ENCODE peak calls at places on chromosomes 2 and 18, in six cellular contexts. One of them, this sample, is unnamed.

GRCh38 chr2:215430528-215431187 is 5.2 kb downstream of the FN1 start:
- DNase-seq in HS-5: no peak
- DNase-seq in kidney: no peak
- DNase-seq in thoracic aorta: no peak
- DNase-seq in NCI-H226: peak
- DNase-seq in GM04504: no peak
- DNase-seq in this sample: peak

GRCh38 chr2:38722271-38723115 is 28.7 kb downstream of the SRSF7 start:
- DNase-seq in HS-5: no peak
- DNase-seq in kidney: no peak
- DNase-seq in thoracic aorta: no peak
- DNase-seq in NCI-H226: no peak
- DNase-seq in GM04504: no peak
- DNase-seq in this sample: no peak

GRCh38 chr18:63523660-63524059 is 18.5 kb upstream of the SERPINB12 start:
- DNase-seq in HS-5: no peak
- DNase-seq in kidney: no peak
- DNase-seq in thoracic aorta: no peak
- DNase-seq in NCI-H226: no peak
- DNase-seq in GM04504: no peak
- DNase-seq in this sample: no peak

GRCh38 chr2:208854717-208855116 is 448.1 kb downstream of the PTH2R start:
- DNase-seq in HS-5: no peak
- DNase-seq in kidney: no peak
- DNase-seq in thoracic aorta: no peak
- DNase-seq in NCI-H226: no peak
- DNase-seq in GM04504: no peak
- DNase-seq in this sample: no peak

GRCh38 chr2:230863442-230864121 is 1.2 kb upstream of the ITM2C start:
- DNase-seq in HS-5: no peak
- DNase-seq in kidney: no peak
- DNase-seq in thoracic aorta: no peak
- DNase-seq in NCI-H226: no peak
- DNase-seq in GM04504: no peak
- DNase-seq in this sample: no peak

GRCh38 chr2:15636972-15637785 is 45.5 kb downstream of the DDX1 start:
- DNase-seq in HS-5: no peak
- DNase-seq in kidney: no peak
- DNase-seq in thoracic aorta: peak
- DNase-seq in NCI-H226: peak
- DNase-seq in GM04504: peak
- DNase-seq in this sample: peak

GRCh38 chr18:4748975-4749374 is 293.9 kb upstream of the DLGAP1 start:
- DNase-seq in HS-5: no peak
- DNase-seq in kidney: no peak
- DNase-seq in thoracic aorta: no peak
- DNase-seq in NCI-H226: no peak
- DNase-seq in GM04504: no peak
- DNase-seq in this sample: no peak

GRCh38 chr2:230972046-230972445 is 23.9 kb upstream of the SPATA3 start:
- DNase-seq in HS-5: no peak
- DNase-seq in kidney: no peak
- DNase-seq in thoracic aorta: no peak
- DNase-seq in NCI-H226: no peak
- DNase-seq in GM04504: no peak
- DNase-seq in this sample: no peak

GRCh38 chr2:12106440-12107080 is 360.1 kb downstream of the LPIN1 start:
- DNase-seq in HS-5: peak
- DNase-seq in kidney: peak
- DNase-seq in thoracic aorta: no peak
- DNase-seq in NCI-H226: peak
- DNase-seq in GM04504: peak
- DNase-seq in this sample: peak

GRCh38 chr2:132416996-132417395 is 391 bp downstream of the GPR39 start:
- DNase-seq in HS-5: no peak
- DNase-seq in kidney: no peak
- DNase-seq in thoracic aorta: no peak
- DNase-seq in NCI-H226: no peak
- DNase-seq in GM04504: no peak
- DNase-seq in this sample: no peak

GRCh38 chr18:9992300-9992987 is 78.6 kb downstream of the VAPA start:
- DNase-seq in HS-5: no peak
- DNase-seq in kidney: peak
- DNase-seq in thoracic aorta: no peak
- DNase-seq in NCI-H226: no peak
- DNase-seq in GM04504: peak
- DNase-seq in this sample: no peak

GRCh38 chr2:219461061-219461514 is 26.4 kb downstream of the SPEG start:
- DNase-seq in HS-5: no peak
- DNase-seq in kidney: no peak
- DNase-seq in thoracic aorta: no peak
- DNase-seq in NCI-H226: peak
- DNase-seq in GM04504: no peak
- DNase-seq in this sample: no peak

GRCh38 chr2:44616616-44617266 is 255.0 kb downstream of the CAMKMT start:
- DNase-seq in HS-5: no peak
- DNase-seq in kidney: no peak
- DNase-seq in thoracic aorta: no peak
- DNase-seq in NCI-H226: no peak
- DNase-seq in GM04504: no peak
- DNase-seq in this sample: no peak

GRCh38 chr2:1051075-1051474 is 100.4 kb downstream of the SNTG2 start:
- DNase-seq in HS-5: no peak
- DNase-seq in kidney: no peak
- DNase-seq in thoracic aorta: no peak
- DNase-seq in NCI-H226: no peak
- DNase-seq in GM04504: no peak
- DNase-seq in this sample: no peak

GRCh38 chr2:88739985-88740600 is 48.6 kb downstream of the RPIA start:
- DNase-seq in HS-5: peak
- DNase-seq in kidney: no peak
- DNase-seq in thoracic aorta: no peak
- DNase-seq in NCI-H226: peak
- DNase-seq in GM04504: peak
- DNase-seq in this sample: peak

GRCh38 chr2:25618676-25619075 is 54.7 kb downstream of the DTNB start:
- DNase-seq in HS-5: peak
- DNase-seq in kidney: no peak
- DNase-seq in thoracic aorta: no peak
- DNase-seq in NCI-H226: peak
- DNase-seq in GM04504: peak
- DNase-seq in this sample: peak

GRCh38 chr2:160257015-160257741 is 57.1 kb upstream of the ITGB6 start:
- DNase-seq in HS-5: no peak
- DNase-seq in kidney: no peak
- DNase-seq in thoracic aorta: no peak
- DNase-seq in NCI-H226: peak
- DNase-seq in GM04504: no peak
- DNase-seq in this sample: peak

GRCh38 chr18:7256959-7257742 is 26.3 kb downstream of the LRRC30 start:
- DNase-seq in HS-5: no peak
- DNase-seq in kidney: no peak
- DNase-seq in thoracic aorta: no peak
- DNase-seq in NCI-H226: no peak
- DNase-seq in GM04504: no peak
- DNase-seq in this sample: no peak

GRCh38 chr2:107281637-107282036 is 395.7 kb upstream of the ST6GAL2 start:
- DNase-seq in HS-5: no peak
- DNase-seq in kidney: no peak
- DNase-seq in thoracic aorta: no peak
- DNase-seq in NCI-H226: no peak
- DNase-seq in GM04504: no peak
- DNase-seq in this sample: no peak

GRCh38 chr2:200728630-200729029 is 83.1 kb upstream of the BZW1 start:
- DNase-seq in HS-5: no peak
- DNase-seq in kidney: no peak
- DNase-seq in thoracic aorta: no peak
- DNase-seq in NCI-H226: peak
- DNase-seq in GM04504: no peak
- DNase-seq in this sample: no peak

GRCh38 chr2:61493523-61493942 is 22.6 kb upstream of the USP34 start:
- DNase-seq in HS-5: no peak
- DNase-seq in kidney: no peak
- DNase-seq in thoracic aorta: no peak
- DNase-seq in NCI-H226: no peak
- DNase-seq in GM04504: no peak
- DNase-seq in this sample: no peak

GRCh38 chr2:26672112-26672817 is 20.3 kb upstream of the KCNK3 start:
- DNase-seq in HS-5: no peak
- DNase-seq in kidney: no peak
- DNase-seq in thoracic aorta: no peak
- DNase-seq in NCI-H226: no peak
- DNase-seq in GM04504: no peak
- DNase-seq in this sample: no peak

GRCh38 chr2:145085616-145086015 is 565.7 kb upstream of the ZEB2 start:
- DNase-seq in HS-5: no peak
- DNase-seq in kidney: no peak
- DNase-seq in thoracic aorta: no peak
- DNase-seq in NCI-H226: no peak
- DNase-seq in GM04504: no peak
- DNase-seq in this sample: no peak

GRCh38 chr2:168821577-168821976 is 19.1 kb downstream of the NOSTRIN start:
- DNase-seq in HS-5: no peak
- DNase-seq in kidney: no peak
- DNase-seq in thoracic aorta: no peak
- DNase-seq in NCI-H226: no peak
- DNase-seq in GM04504: no peak
- DNase-seq in this sample: no peak

GRCh38 chr18:44079602-44080001 is 601.1 kb upstream of the SETBP1 start:
- DNase-seq in HS-5: peak
- DNase-seq in kidney: no peak
- DNase-seq in thoracic aorta: no peak
- DNase-seq in NCI-H226: peak
- DNase-seq in GM04504: no peak
- DNase-seq in this sample: peak

GRCh38 chr2:220478305-220479058 is 851.1 kb downstream of the SLC4A3 start:
- DNase-seq in HS-5: no peak
- DNase-seq in kidney: no peak
- DNase-seq in thoracic aorta: no peak
- DNase-seq in NCI-H226: peak
- DNase-seq in GM04504: no peak
- DNase-seq in this sample: no peak

GRCh38 chr2:66446178-66446860 is 11.4 kb downstream of the MEIS1 start:
- DNase-seq in HS-5: no peak
- DNase-seq in kidney: peak
- DNase-seq in thoracic aorta: no peak
- DNase-seq in NCI-H226: no peak
- DNase-seq in GM04504: no peak
- DNase-seq in this sample: peak

GRCh38 chr2:64283015-64283570 is 138.9 kb upstream of the PELI1 start:
- DNase-seq in HS-5: no peak
- DNase-seq in kidney: no peak
- DNase-seq in thoracic aorta: no peak
- DNase-seq in NCI-H226: no peak
- DNase-seq in GM04504: no peak
- DNase-seq in this sample: no peak

GRCh38 chr2:186533717-186534116 is 47.7 kb downstream of the ZC3H15 start:
- DNase-seq in HS-5: no peak
- DNase-seq in kidney: no peak
- DNase-seq in thoracic aorta: no peak
- DNase-seq in NCI-H226: no peak
- DNase-seq in GM04504: no peak
- DNase-seq in this sample: no peak

GRCh38 chr18:43800584-43800983 is 523.3 kb upstream of the SYT4 start:
- DNase-seq in HS-5: no peak
- DNase-seq in kidney: no peak
- DNase-seq in thoracic aorta: no peak
- DNase-seq in NCI-H226: no peak
- DNase-seq in GM04504: no peak
- DNase-seq in this sample: no peak